ENCODE peak calls at places on chromosomes 16 and 17, in nine cellular contexts. M is CD4-positive, alpha-beta T cell; B is NCI-H146; F is T-cell; S is stimulated activated CD4-positive, alpha-beta T cell treated with anti-CD3 and anti-CD28 coated beads, Interleukin-12 subunit alpha, Interleukin-12 subunit beta, amount 100 ng/mL, for 24 hours; W is stromal cell of bone marrow; H is iris pigment epithelial cell; I is breast epithelium; U is CD14-positive monocyte. O is an unnamed sample.

GRCh38 chr16:4313563-4314531 is 2.0 kb upstream of the GLIS2 start:
- DNase-seq in M (no peak), B (peak), F (no peak), S (no peak), W (no peak), H (no peak), I (no peak), U (no peak), O (no peak)

GRCh38 chr17:2898255-2898926 is 102.2 kb downstream of the RAP1GAP2 start:
- DNase-seq in M (no peak), B (peak), F (no peak), S (no peak), W (no peak), H (no peak), I (no peak), U (no peak), O (no peak)

GRCh38 chr16:287298-287811 is 4.4 kb downstream of the PDIA2 start:
- DNase-seq in M (no peak), B (peak), F (no peak), S (no peak), W (no peak), H (no peak), I (no peak), U (no peak), O (no peak)

GRCh38 chr17:3556239-3556904 is 1.2 kb downstream of the TRPV3 start:
- DNase-seq in M (no peak), B (no peak), F (no peak), S (no peak), W (no peak), H (no peak), I (no peak), U (no peak), O (no peak)

GRCh38 chr17:41494524-41494923 is 4.8 kb upstream of the KRT36 start:
- DNase-seq in M (no peak), B (no peak), F (no peak), S (no peak), W (no peak), H (peak), I (no peak), U (no peak), O (no peak)

GRCh38 chr17:45409659-45410076 is 23.0 kb downstream of the ARHGAP27 start:
- DNase-seq in M (no peak), B (no peak), F (no peak), S (no peak), W (no peak), H (no peak), I (no peak), U (peak), O (no peak)

GRCh38 chr16:16798504-16798903 is 419.6 kb downstream of the NPIPA7 start:
- DNase-seq in M (no peak), B (no peak), F (no peak), S (no peak), W (no peak), H (no peak), I (no peak), U (no peak), O (no peak)

GRCh38 chr17:72191901-72192300 is 71.1 kb downstream of the SOX9 start:
- DNase-seq in M (no peak), B (no peak), F (no peak), S (no peak), W (no peak), H (no peak), I (no peak), U (no peak), O (no peak)

GRCh38 chr16:52435573-52435972 is 111.4 kb downstream of the TOX3 start:
- DNase-seq in M (no peak), B (peak), F (no peak), S (no peak), W (no peak), H (no peak), I (no peak), U (no peak), O (no peak)

GRCh38 chr17:36082062-36082461 is 7.9 kb downstream of the CCL3 start:
- DNase-seq in M (no peak), B (no peak), F (no peak), S (no peak), W (no peak), H (no peak), I (no peak), U (no peak), O (no peak)

O was measured in suprapubic skin.